ENCODE peak calls at places on chromosome 3, in four cellular contexts. I, J, Z and X are unnamed samples.
A peak's percentile ranks its signal among the peaks of the same experiment; 100 is the strongest.

GRCh38 chr3:15064299-15064834 is 748 bp downstream of the MRPS25 start:
- DNase-seq in Z (peak; percentile 61), J (peak; percentile 24), I (peak; percentile 25), X (peak; percentile 19)

GRCh38 chr3:105747621-105748165 is 121.1 kb downstream of the CBLB start:
- DNase-seq in J (peak; percentile 12), I (no peak), Z (no peak), X (no peak)

GRCh38 chr3:11530153-11530721 is 113.5 kb downstream of the VGLL4 start:
- DNase-seq in J (peak; percentile 97), I (peak; percentile 98), Z (no peak), X (peak; percentile 82)

GRCh38 chr3:159127021-159127392 is 325.2 kb downstream of the MFSD1 start:
- DNase-seq in I (no peak), J (no peak), Z (no peak), X (no peak)

GRCh38 chr3:13290941-13291340 is 129.2 kb downstream of the NUP210 start:
- DNase-seq in J (no peak), Z (no peak), I (no peak), X (no peak)

GRCh38 chr3:12501360-12502020 is 17.2 kb downstream of the TSEN2 start:
- DNase-seq in I (peak; percentile 69), J (peak; percentile 94), Z (no peak), X (no peak)

GRCh38 chr3:149473314-149473990 is 1.0 kb upstream of the TM4SF4 start:
- DNase-seq in Z (peak; percentile 17), J (peak; percentile 74), I (peak; percentile 85), X (peak; percentile 74)

GRCh38 chr3:14429237-14429636 is 26.8 kb downstream of the SLC6A6 start:
- DNase-seq in J (no peak), I (peak; percentile 43), Z (no peak), X (no peak)

GRCh38 chr3:7793786-7794185 is 707.8 kb upstream of the LMCD1 start:
- DNase-seq in I (no peak), J (no peak), Z (no peak), X (no peak)

GRCh38 chr3:42014443-42014945 is 52.6 kb upstream of the ULK4 start:
- DNase-seq in J (peak; percentile 34), I (no peak), Z (peak; percentile 57), X (no peak)

GRCh38 chr3:133371676-133372075 is 28.2 kb upstream of the BFSP2 start:
- DNase-seq in J (no peak), I (no peak), Z (no peak), X (no peak)

GRCh38 chr3:150225986-150226385 is 182.1 kb upstream of the TSC22D2 start:
- DNase-seq in I (no peak), Z (peak; percentile 96), J (no peak), X (no peak)

GRCh38 chr3:197082871-197083270 is 53.3 kb upstream of the MELTF start:
- DNase-seq in J (peak; percentile 49), I (peak; percentile 63), Z (no peak), X (no peak)

GRCh38 chr3:154384504-154384903 is 45.5 kb downstream of the GPR149 start:
- DNase-seq in I (no peak), J (no peak), Z (no peak), X (no peak)

GRCh38 chr3:270688-271087 is 74.1 kb downstream of the CHL1 start:
- DNase-seq in J (no peak), Z (no peak), I (no peak), X (no peak)

GRCh38 chr3:151460240-151460639 is 621 bp downstream of the IGSF10 start:
- DNase-seq in I (no peak), J (peak; percentile 5), Z (no peak), X (no peak)

GRCh38 chr3:10205461-10206165 is 40.9 kb downstream of the IRAK2 start:
- DNase-seq in I (peak; percentile 95), J (peak; percentile 94), Z (peak; percentile 93), X (peak; percentile 76)

GRCh38 chr3:48215876-48216275 is 7.4 kb upstream of the CAMP start:
- DNase-seq in Z (no peak), I (no peak), J (peak; percentile 21), X (no peak)

GRCh38 chr3:101266566-101266965 is 53.8 kb downstream of the IMPG2 start:
- DNase-seq in Z (no peak), J (no peak), I (no peak), X (no peak)

GRCh38 chr3:134535186-134535974 is 49.5 kb downstream of the CEP63 start:
- DNase-seq in I (no peak), J (no peak), Z (no peak), X (no peak)

GRCh38 chr3:114411811-114412803 is 118.3 kb downstream of the TIGIT start:
- DNase-seq in Z (peak; percentile 16), I (peak; percentile 87), J (peak; percentile 61), X (peak; percentile 44)

GRCh38 chr3:43499256-43499655 is 122.6 kb downstream of the ANO10 start:
- DNase-seq in Z (peak; percentile 31), I (no peak), J (no peak), X (no peak)

GRCh38 chr3:113241292-113242033 is 30.1 kb downstream of the BOC start:
- DNase-seq in Z (no peak), I (peak; percentile 22), J (no peak), X (no peak)

GRCh38 chr3:152196782-152197181 is 71.9 kb upstream of the MBNL1 start:
- DNase-seq in Z (no peak), J (no peak), I (no peak), X (no peak)

GRCh38 chr3:58708116-58708791 is 41.7 kb upstream of the FAM3D start:
- DNase-seq in J (no peak), I (no peak), Z (no peak), X (no peak)

GRCh38 chr3:195910499-195910845 is 2.1 kb upstream of the TNK2 start:
- DNase-seq in J (no peak), I (no peak), Z (no peak), X (no peak)

GRCh38 chr3:195909645-195910498 is 1.5 kb upstream of the TNK2 start:
- DNase-seq in I (peak; percentile 61), J (peak; percentile 71), Z (peak; percentile 73), X (peak; percentile 96)

GRCh38 chr3:195907730-195908438 is 467 bp downstream of the TNK2 start:
- DNase-seq in J (no peak), Z (no peak), I (no peak), X (no peak)

GRCh38 chr3:195908439-195909293 is at the start of gene TNK2:
- DNase-seq in J (no peak), Z (no peak), I (no peak), X (no peak)

GRCh38 chr3:195909294-195909644 is 918 bp upstream of the TNK2 start:
- DNase-seq in I (peak; percentile 27), J (no peak), Z (peak; percentile 28), X (no peak)
- H3K27ac ChIP-seq in I (no peak overlapping the region), J (no peak overlapping the region), Z (no peak overlapping the region), X (peak overlapping the region; percentile 99)

DNA sequence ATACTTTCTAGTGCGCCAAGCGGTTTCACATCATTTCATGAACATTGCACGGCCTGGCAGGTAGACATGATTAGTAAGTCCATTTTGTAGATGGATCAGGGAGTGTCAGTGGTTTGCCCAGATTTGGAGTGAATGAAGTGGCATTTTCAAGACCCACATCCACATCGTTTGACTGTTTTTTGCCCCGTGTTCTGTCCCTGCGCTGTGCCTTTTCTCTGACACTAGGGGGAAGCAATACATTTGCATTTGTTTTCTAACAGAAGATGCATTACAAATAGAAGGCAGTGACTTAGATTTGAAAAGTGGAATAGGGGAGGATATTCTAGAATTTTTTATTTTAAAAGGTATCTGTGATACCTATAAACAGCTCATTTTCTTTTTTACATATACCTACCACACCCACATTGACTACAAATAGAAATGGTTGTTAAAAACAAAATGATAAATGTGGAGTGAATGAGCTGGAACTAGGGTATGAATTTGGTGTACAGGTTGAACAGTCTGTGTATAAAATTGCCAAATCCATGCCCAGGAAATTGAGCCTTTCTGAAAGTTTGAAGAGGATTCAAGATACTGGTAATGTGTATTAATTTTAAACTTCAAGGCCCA is 98.0 kb downstream of the USP13 start:
- DNase-seq in Z (peak; percentile 43), J (peak; percentile 38), I (peak; percentile 28), X (no peak)
- TF ChIP-seq CTCF in Z (peak; percentile 62), J (peak; percentile 75), I (peak; percentile 57), X (peak; percentile 58)

DNA sequence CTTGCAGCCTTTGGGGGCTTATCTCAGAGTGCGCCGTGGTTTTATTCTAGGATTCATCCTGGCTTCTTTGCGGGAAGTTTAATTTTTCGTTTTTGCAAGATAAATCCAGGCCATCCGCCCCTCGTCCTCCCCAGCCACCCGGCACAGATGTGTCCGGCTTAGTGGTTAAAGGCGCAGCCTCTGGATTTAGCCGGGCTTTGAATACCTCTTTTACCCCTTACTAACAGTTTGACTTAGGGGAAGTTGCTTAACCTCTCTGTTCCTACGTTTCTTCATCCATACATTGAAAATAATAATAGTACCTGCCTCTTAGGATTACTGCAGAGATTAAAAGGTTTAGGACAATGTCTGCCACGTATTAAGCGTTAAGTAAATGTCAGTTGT is 654 bp downstream of the ECT2 start:
- DNase-seq in J (peak; percentile 34), I (peak; percentile 12), Z (peak; percentile 52), X (peak; percentile 30)
- H3K27ac ChIP-seq in J (peak overlapping the region; percentile 98), I (peak overlapping the region; percentile 74), Z (peak overlapping the region; percentile 89), X (peak overlapping the region; percentile 95)

DNA sequence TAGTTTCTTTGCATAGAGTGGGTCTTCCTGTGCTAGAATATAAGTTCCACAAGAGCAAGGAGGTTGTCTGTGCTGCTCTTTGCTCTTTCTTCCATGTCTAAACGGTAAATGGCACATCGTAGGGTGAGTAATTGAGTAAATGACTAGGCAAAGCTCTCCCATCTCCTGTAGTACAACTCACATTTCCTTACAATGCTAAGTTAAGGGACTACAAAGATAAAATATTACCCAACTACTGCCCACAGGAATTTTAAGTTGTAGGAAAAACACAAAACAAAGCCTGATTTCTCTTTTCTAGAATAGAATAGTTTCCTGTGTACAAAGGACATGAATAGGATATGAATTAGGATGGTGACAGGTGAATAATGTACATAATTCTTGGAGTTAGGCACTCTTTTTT is 19.9 kb upstream of the LRIG1 start:
- DNase-seq in I (peak; percentile 64), Z (no peak), J (no peak), X (no peak)
- TF ChIP-seq CTCF in I (no peak), Z (no peak), J (no peak), X (no peak)

DNA sequence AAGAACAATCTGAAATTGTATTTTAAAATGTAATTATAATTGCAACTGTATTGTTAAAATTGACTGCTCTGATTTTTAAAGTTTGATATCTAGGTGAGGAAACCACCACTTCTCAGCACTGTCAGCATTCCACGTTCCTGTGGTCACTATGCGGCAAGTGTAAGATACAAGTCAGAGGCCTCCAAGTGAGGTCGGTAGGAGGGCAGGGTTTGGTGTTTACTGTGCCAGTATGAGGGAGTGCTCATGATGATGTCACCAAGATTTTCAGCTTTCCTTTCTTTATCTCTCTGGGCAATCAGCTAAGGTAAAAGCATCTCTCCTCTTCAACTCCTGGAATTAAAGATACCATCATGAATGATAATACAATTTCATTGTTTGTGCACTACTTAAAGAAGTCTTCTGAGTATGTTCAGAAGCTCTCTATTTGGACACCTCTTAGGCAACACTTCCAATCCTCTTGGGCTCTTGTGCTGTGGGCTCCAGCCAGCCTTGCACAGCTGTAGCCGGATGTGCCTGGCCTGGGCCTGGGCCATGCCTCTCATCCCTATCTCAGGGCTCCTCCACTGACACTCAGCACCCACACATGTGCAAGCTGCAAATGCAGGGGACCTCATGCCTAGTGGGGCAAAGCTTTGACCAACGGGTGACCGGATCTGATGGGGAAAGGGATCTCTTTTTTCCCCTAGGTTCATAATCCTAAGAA is 42.9 kb downstream of the CCR3 start:
- DNase-seq in I (no peak), Z (no peak), J (no peak), X (no peak)
- H3K27ac ChIP-seq in I (no peak overlapping the region), Z (no peak overlapping the region), J (no peak overlapping the region), X (no peak overlapping the region)